ENCODE peak calls at places on chromosome 13, in five cellular contexts. I is occipital lobe; G is fibroblast of the aortic adventitia; M is AG10803; R is activated T-helper 2 cell treated with anti-CD3 and anti-CD28 coated beads, Interferon-gamma antibody, Interleukin-2, Interleukin-4, amounts not matched to agents 10 μg/mL and 5 μg/mL and 100 μg/mL, durations not matched to agents 14 hours and 24 hours and 36 hours. D is an unnamed sample.

GRCh38 chr13:52782486-52783448 is 43.1 kb upstream of the CNMD start:
- DNase-seq in I (no peak), G (no peak), M (no peak), R (no peak), D (no peak)

GRCh38 chr13:112725346-112726017 is 35.6 kb downstream of the ATP11A start:
- DNase-seq in I (no peak), G (no peak), M (peak), R (no peak), D (no peak)

GRCh38 chr13:77698211-77699058 is 948 bp downstream of the SLAIN1 start:
- DNase-seq in I (peak), G (no peak), M (peak), R (peak), D (peak)

GRCh38 chr13:98539655-98540054 is 37.3 kb downstream of the STK24 start:
- DNase-seq in I (no peak), G (no peak), M (peak), R (no peak), D (no peak)

GRCh38 chr13:42594577-42595571 is 20.9 kb downstream of the TNFSF11 start:
- DNase-seq in I (peak), G (peak), M (peak), R (peak), D (peak)

GRCh38 chr13:29976535-29976934 is 126.1 kb upstream of the UBL3 start:
- DNase-seq in I (no peak), G (no peak), M (no peak), R (no peak), D (no peak)

GRCh38 chr13:64314286-64314685 is 2898.6 kb upstream of the PCDH20 start:
- DNase-seq in I (no peak), G (peak), M (no peak), R (no peak), D (no peak)

GRCh38 chr13:91609353-91609752 is 210.9 kb downstream of the GPC5 start:
- DNase-seq in I (no peak), G (peak), M (no peak), R (no peak), D (no peak)

GRCh38 chr13:21541271-21541670 is 62.7 kb downstream of the MICU2 start:
- DNase-seq in I (no peak), G (no peak), M (no peak), R (no peak), D (no peak)

D was measured in stimulated activated naive B cell treated with anti-CD40 and anti-IgM and Interleukin-4, amounts not matched to agents 10 μg/mL and 1 μg/mL and 100 μg/mL, for 72 hours.